ENCODE peak calls at places on chromosomes 3 and 15, in ten cellular contexts. One of them, this sample, is unnamed.

GRCh38 chr3:181703701-181704420 is 7.9 kb upstream of the SOX2 start:
- DNase-seq in Peyer's patch: no peak
- DNase-seq in adrenal gland: no peak
- DNase-seq in H1: peak; percentile 79
- DNase-seq in A549: no peak
- DNase-seq in CD4-positive, CD25-positive, alpha-beta regulatory T cell: no peak
- DNase-seq in heart right ventricle: no peak
- DNase-seq in GM23248: no peak
- DNase-seq in fibroblast of lung: no peak
- DNase-seq in IMR-90: no peak
- DNase-seq in this sample: no peak

GRCh38 chr3:25428003-25428861 is at the start of gene RARB:
- DNase-seq in adrenal gland: peak; percentile 77
- DNase-seq in heart right ventricle: peak; percentile 59
- DNase-seq in CD4-positive, CD25-positive, alpha-beta regulatory T cell: no peak
- DNase-seq in fibroblast of lung: peak; percentile 96
- DNase-seq in IMR-90: peak; percentile 81
- DNase-seq in GM23248: peak; percentile 86
- DNase-seq in Peyer's patch: peak; percentile 70
- DNase-seq in H1: peak; percentile 62
- DNase-seq in A549: peak; percentile 95
- DNase-seq in this sample: peak; percentile 69

GRCh38 chr3:190644766-190645165 is 130.9 kb downstream of the IL1RAP start:
- DNase-seq in Peyer's patch: no peak
- DNase-seq in fibroblast of lung: peak; percentile 48
- DNase-seq in A549: no peak
- DNase-seq in IMR-90: peak; percentile 67
- DNase-seq in heart right ventricle: no peak
- DNase-seq in adrenal gland: no peak
- DNase-seq in CD4-positive, CD25-positive, alpha-beta regulatory T cell: no peak
- DNase-seq in GM23248: peak; percentile 75
- DNase-seq in H1: no peak
- DNase-seq in this sample: no peak

GRCh38 chr3:43394071-43394501 is 107.7 kb downstream of the SNRK start:
- DNase-seq in CD4-positive, CD25-positive, alpha-beta regulatory T cell: no peak
- DNase-seq in GM23248: peak; percentile 8
- DNase-seq in Peyer's patch: no peak
- DNase-seq in IMR-90: peak; percentile 44
- DNase-seq in heart right ventricle: peak; percentile 76
- DNase-seq in fibroblast of lung: peak; percentile 27
- DNase-seq in A549: no peak
- DNase-seq in adrenal gland: peak; percentile 76
- DNase-seq in H1: no peak
- DNase-seq in this sample: no peak

GRCh38 chr15:58669108-58669507 is 80.4 kb downstream of the ADAM10 start:
- DNase-seq in CD4-positive, CD25-positive, alpha-beta regulatory T cell: no peak
- DNase-seq in GM23248: no peak
- DNase-seq in A549: no peak
- DNase-seq in adrenal gland: no peak
- DNase-seq in Peyer's patch: no peak
- DNase-seq in fibroblast of lung: no peak
- DNase-seq in H1: no peak
- DNase-seq in heart right ventricle: no peak
- DNase-seq in IMR-90: peak; percentile 3
- DNase-seq in this sample: peak; percentile 24

GRCh38 chr15:84816694-84817460 is at the start of gene ALPK3:
- DNase-seq in H1: peak; percentile 85
- DNase-seq in CD4-positive, CD25-positive, alpha-beta regulatory T cell: no peak
- DNase-seq in A549: no peak
- DNase-seq in Peyer's patch: no peak
- DNase-seq in IMR-90: no peak
- DNase-seq in fibroblast of lung: peak; percentile 19
- DNase-seq in GM23248: no peak
- DNase-seq in heart right ventricle: peak; percentile 80
- DNase-seq in adrenal gland: peak; percentile 74
- DNase-seq in this sample: no peak

GRCh38 chr3:12193485-12194165 is 34.9 kb upstream of the TIMP4 start:
- DNase-seq in adrenal gland: peak; percentile 61
- DNase-seq in IMR-90: peak; percentile 100
- DNase-seq in fibroblast of lung: peak; percentile 99
- DNase-seq in CD4-positive, CD25-positive, alpha-beta regulatory T cell: peak; percentile 34
- DNase-seq in A549: peak; percentile 90
- DNase-seq in GM23248: peak; percentile 98
- DNase-seq in heart right ventricle: no peak
- DNase-seq in Peyer's patch: no peak
- DNase-seq in H1: no peak
- DNase-seq in this sample: peak; percentile 76

GRCh38 chr15:95286911-95287769 is 1043.4 kb upstream of the NR2F2 start:
- DNase-seq in A549: no peak
- DNase-seq in IMR-90: peak; percentile 44
- DNase-seq in adrenal gland: no peak
- DNase-seq in GM23248: no peak
- DNase-seq in fibroblast of lung: peak; percentile 59
- DNase-seq in heart right ventricle: no peak
- DNase-seq in H1: peak; percentile 53
- DNase-seq in CD4-positive, CD25-positive, alpha-beta regulatory T cell: no peak
- DNase-seq in Peyer's patch: no peak
- DNase-seq in this sample: no peak

GRCh38 chr3:25423780-25424179 is 4.3 kb upstream of the RARB start:
- DNase-seq in adrenal gland: no peak
- DNase-seq in H1: no peak
- DNase-seq in GM23248: peak; percentile 73
- DNase-seq in A549: peak; percentile 69
- DNase-seq in Peyer's patch: no peak
- DNase-seq in CD4-positive, CD25-positive, alpha-beta regulatory T cell: no peak
- DNase-seq in IMR-90: peak; percentile 44
- DNase-seq in fibroblast of lung: peak; percentile 84
- DNase-seq in heart right ventricle: no peak
- DNase-seq in this sample: no peak

GRCh38 chr15:68930268-68931022 is at the start of gene SPESP1:
- DNase-seq in fibroblast of lung: peak; percentile 30
- DNase-seq in IMR-90: peak; percentile 62
- DNase-seq in GM23248: peak; percentile 3
- DNase-seq in A549: no peak
- DNase-seq in H1: no peak
- DNase-seq in adrenal gland: peak; percentile 58
- DNase-seq in heart right ventricle: peak; percentile 85
- DNase-seq in Peyer's patch: peak; percentile 53
- DNase-seq in CD4-positive, CD25-positive, alpha-beta regulatory T cell: peak; percentile 13
- DNase-seq in this sample: peak; percentile 11

GRCh38 chr3:63990204-63990603 is 33.1 kb downstream of the PSMD6 start:
- DNase-seq in heart right ventricle: no peak
- DNase-seq in adrenal gland: no peak
- DNase-seq in GM23248: no peak
- DNase-seq in IMR-90: no peak
- DNase-seq in CD4-positive, CD25-positive, alpha-beta regulatory T cell: no peak
- DNase-seq in A549: no peak
- DNase-seq in Peyer's patch: no peak
- DNase-seq in fibroblast of lung: no peak
- DNase-seq in H1: no peak
- DNase-seq in this sample: no peak

GRCh38 chr15:94793641-94794040 is 562.3 kb downstream of the MCTP2 start:
- DNase-seq in adrenal gland: no peak
- DNase-seq in fibroblast of lung: peak; percentile 92
- DNase-seq in Peyer's patch: no peak
- DNase-seq in H1: no peak
- DNase-seq in heart right ventricle: no peak
- DNase-seq in GM23248: no peak
- DNase-seq in IMR-90: peak; percentile 69
- DNase-seq in A549: no peak
- DNase-seq in CD4-positive, CD25-positive, alpha-beta regulatory T cell: no peak
- DNase-seq in this sample: no peak

GRCh38 chr3:177731644-177732268 is 534.5 kb upstream of the TBL1XR1 start:
- DNase-seq in IMR-90: peak; percentile 88
- DNase-seq in fibroblast of lung: peak; percentile 89
- DNase-seq in H1: no peak
- DNase-seq in heart right ventricle: no peak
- DNase-seq in Peyer's patch: no peak
- DNase-seq in adrenal gland: no peak
- DNase-seq in A549: no peak
- DNase-seq in CD4-positive, CD25-positive, alpha-beta regulatory T cell: no peak
- DNase-seq in GM23248: peak; percentile 66
- DNase-seq in this sample: no peak

GRCh38 chr3:1235526-1236120 is 142.8 kb downstream of the CNTN6 start:
- DNase-seq in A549: no peak
- DNase-seq in Peyer's patch: no peak
- DNase-seq in fibroblast of lung: no peak
- DNase-seq in H1: no peak
- DNase-seq in heart right ventricle: no peak
- DNase-seq in GM23248: no peak
- DNase-seq in adrenal gland: no peak
- DNase-seq in CD4-positive, CD25-positive, alpha-beta regulatory T cell: no peak
- DNase-seq in IMR-90: no peak
- DNase-seq in this sample: no peak

GRCh38 chr15:91407237-91407889 is 307.3 kb downstream of the SV2B start:
- DNase-seq in heart right ventricle: no peak
- DNase-seq in H1: no peak
- DNase-seq in GM23248: peak; percentile 12
- DNase-seq in Peyer's patch: no peak
- DNase-seq in A549: peak; percentile 35
- DNase-seq in IMR-90: peak; percentile 46
- DNase-seq in fibroblast of lung: peak; percentile 87
- DNase-seq in CD4-positive, CD25-positive, alpha-beta regulatory T cell: peak; percentile 53
- DNase-seq in adrenal gland: peak; percentile 22
- DNase-seq in this sample: peak; percentile 57

GRCh38 chr3:182713743-182714517 is 79.4 kb upstream of the ATP11B start:
- DNase-seq in adrenal gland: peak; percentile 16
- DNase-seq in heart right ventricle: no peak
- DNase-seq in Peyer's patch: no peak
- DNase-seq in IMR-90: peak; percentile 79
- DNase-seq in fibroblast of lung: peak; percentile 57
- DNase-seq in H1: no peak
- DNase-seq in A549: peak; percentile 61
- DNase-seq in CD4-positive, CD25-positive, alpha-beta regulatory T cell: peak; percentile 56
- DNase-seq in GM23248: peak; percentile 80
- DNase-seq in this sample: peak; percentile 91

GRCh38 chr15:78351539-78351938 is 11.4 kb downstream of the CRABP1 start:
- DNase-seq in adrenal gland: no peak
- DNase-seq in CD4-positive, CD25-positive, alpha-beta regulatory T cell: no peak
- DNase-seq in A549: no peak
- DNase-seq in fibroblast of lung: no peak
- DNase-seq in IMR-90: no peak
- DNase-seq in heart right ventricle: no peak
- DNase-seq in Peyer's patch: no peak
- DNase-seq in H1: no peak
- DNase-seq in GM23248: no peak
- DNase-seq in this sample: no peak

GRCh38 chr3:160956785-160957184 is 148.4 kb downstream of the B3GALNT1 start:
- DNase-seq in Peyer's patch: no peak
- DNase-seq in fibroblast of lung: peak; percentile 23
- DNase-seq in H1: no peak
- DNase-seq in IMR-90: peak; percentile 7
- DNase-seq in CD4-positive, CD25-positive, alpha-beta regulatory T cell: peak; percentile 31
- DNase-seq in GM23248: peak; percentile 47
- DNase-seq in A549: no peak
- DNase-seq in adrenal gland: no peak
- DNase-seq in heart right ventricle: no peak
- DNase-seq in this sample: no peak

DNA sequence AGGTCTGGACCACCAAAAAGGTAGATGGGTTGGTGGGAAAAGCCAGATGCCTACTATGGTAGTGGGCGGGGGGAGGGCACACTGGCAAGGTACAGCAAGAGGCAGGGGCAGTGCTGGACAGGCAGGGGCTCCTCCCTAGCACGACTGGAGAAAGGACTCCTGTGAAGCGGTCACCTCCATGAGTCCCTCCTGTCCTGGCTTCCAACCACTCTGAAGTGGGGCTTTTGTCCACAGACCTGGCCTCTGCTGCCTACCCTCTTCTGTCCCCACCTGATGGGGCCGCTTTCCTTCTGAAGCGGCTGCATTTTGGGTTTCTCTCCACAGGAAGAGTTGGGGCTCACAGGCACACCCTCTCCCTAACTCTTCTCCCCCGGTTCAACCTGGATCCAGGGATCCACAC is 2.7 kb upstream of the SPTBN5 start:
- DNase-seq in H1: no peak
- DNase-seq in GM23248: no peak
- DNase-seq in IMR-90: no peak
- DNase-seq in Peyer's patch: no peak
- DNase-seq in heart right ventricle: no peak
- DNase-seq in CD4-positive, CD25-positive, alpha-beta regulatory T cell: no peak
- DNase-seq in adrenal gland: no peak
- DNase-seq in A549: no peak
- DNase-seq in fibroblast of lung: no peak
- DNase-seq in this sample: no peak
- H3K4me1 ChIP-seq in H1: no peaks in the 10 kb centered on the region
- H3K4me1 ChIP-seq in GM23248: peaks cover 13% of the 10 kb centered on the region
- H3K4me1 ChIP-seq in IMR-90: peaks cover 6% of the 10 kb centered on the region
- H3K4me1 ChIP-seq in Peyer's patch: peaks cover 16% of the 10 kb centered on the region
- H3K4me1 ChIP-seq in heart right ventricle: peaks cover 38% of the 10 kb centered on the region
- H3K4me1 ChIP-seq in CD4-positive, CD25-positive, alpha-beta regulatory T cell: peaks cover 32% of the 10 kb centered on the region
- H3K4me1 ChIP-seq in adrenal gland: peaks cover 12% of the 10 kb centered on the region
- H3K4me1 ChIP-seq in A549: peaks cover 11% of the 10 kb centered on the region
- H3K4me1 ChIP-seq in fibroblast of lung: peaks cover 11% of the 10 kb centered on the region
- H3K4me1 ChIP-seq in this sample: peaks cover 5% of the 10 kb centered on the region

DNA sequence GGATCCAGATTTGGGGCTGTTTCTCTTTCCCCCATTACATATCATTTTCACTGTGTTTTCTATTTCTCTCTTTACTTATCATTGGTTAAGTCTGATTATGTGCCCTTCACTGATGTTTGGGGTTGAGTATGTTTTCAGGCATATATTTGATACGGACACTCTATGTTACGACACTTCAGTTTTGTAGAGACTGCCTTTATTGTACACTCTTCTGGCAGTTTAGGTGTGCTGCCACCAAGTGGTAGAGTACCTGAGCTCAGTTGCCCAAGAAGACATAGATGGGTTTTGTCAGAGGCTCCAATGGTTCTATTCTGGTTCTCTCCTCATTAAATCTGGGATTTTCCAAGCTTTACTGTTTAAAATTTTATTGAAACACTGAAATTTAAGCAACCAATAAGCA is 255.0 kb upstream of the ROPN1 start:
- DNase-seq in H1: no peak
- DNase-seq in fibroblast of lung: peak; percentile 40
- DNase-seq in IMR-90: peak; percentile 25
- DNase-seq in A549: peak; percentile 52
- DNase-seq in adrenal gland: no peak
- DNase-seq in heart right ventricle: no peak
- DNase-seq in Peyer's patch: no peak
- DNase-seq in GM23248: peak; percentile 32
- DNase-seq in CD4-positive, CD25-positive, alpha-beta regulatory T cell: peak; percentile 5
- DNase-seq in this sample: peak; percentile 42
- H3K4me1 ChIP-seq in H1: peaks cover 3% of the 10 kb centered on the region
- H3K4me1 ChIP-seq in fibroblast of lung: peaks cover 6% of the 10 kb centered on the region
- H3K4me1 ChIP-seq in IMR-90: peaks cover 11% of the 10 kb centered on the region
- H3K4me1 ChIP-seq in A549: peaks cover 18% of the 10 kb centered on the region
- H3K4me1 ChIP-seq in adrenal gland: peaks cover 20% of the 10 kb centered on the region
- H3K4me1 ChIP-seq in heart right ventricle: peaks cover 46% of the 10 kb centered on the region
- H3K4me1 ChIP-seq in Peyer's patch: no peaks in the 10 kb centered on the region
- H3K4me1 ChIP-seq in GM23248: peaks cover 18% of the 10 kb centered on the region
- H3K4me1 ChIP-seq in CD4-positive, CD25-positive, alpha-beta regulatory T cell: no peaks in the 10 kb centered on the region
- H3K4me1 ChIP-seq in this sample: peaks cover 6% of the 10 kb centered on the region

GRCh38 chr3:126418661-126419131 is 24.0 kb downstream of the CFAP100 start:
- DNase-seq in fibroblast of lung: no peak
- DNase-seq in IMR-90: no peak
- DNase-seq in A549: no peak
- DNase-seq in heart right ventricle: no peak
- DNase-seq in H1: no peak
- DNase-seq in CD4-positive, CD25-positive, alpha-beta regulatory T cell: no peak
- DNase-seq in Peyer's patch: no peak
- DNase-seq in adrenal gland: no peak
- DNase-seq in GM23248: no peak
- DNase-seq in this sample: no peak
- H3K4me1 ChIP-seq in fibroblast of lung: no peaks in the 10 kb centered on the region
- H3K4me1 ChIP-seq in IMR-90: no peaks in the 10 kb centered on the region
- H3K4me1 ChIP-seq in A549: no peaks in the 10 kb centered on the region
- H3K4me1 ChIP-seq in heart right ventricle: no peaks in the 10 kb centered on the region
- H3K4me1 ChIP-seq in H1: peaks cover 4% of the 10 kb centered on the region
- H3K4me1 ChIP-seq in CD4-positive, CD25-positive, alpha-beta regulatory T cell: no peaks in the 10 kb centered on the region
- H3K4me1 ChIP-seq in Peyer's patch: no peaks in the 10 kb centered on the region
- H3K4me1 ChIP-seq in adrenal gland: no peaks in the 10 kb centered on the region
- H3K4me1 ChIP-seq in GM23248: no peaks in the 10 kb centered on the region
- H3K4me1 ChIP-seq in this sample: no peaks in the 10 kb centered on the region

GRCh38 chr3:127217594-127218456 is 24.9 kb downstream of the PRR23E start:
- DNase-seq in CD4-positive, CD25-positive, alpha-beta regulatory T cell: no peak
- DNase-seq in heart right ventricle: no peak
- DNase-seq in fibroblast of lung: no peak
- DNase-seq in IMR-90: peak; percentile 1
- DNase-seq in GM23248: peak; percentile 87
- DNase-seq in Peyer's patch: no peak
- DNase-seq in A549: no peak
- DNase-seq in adrenal gland: no peak
- DNase-seq in H1: no peak
- DNase-seq in this sample: no peak
- H3K4me1 ChIP-seq in CD4-positive, CD25-positive, alpha-beta regulatory T cell: peaks cover 4% of the 10 kb centered on the region
- H3K4me1 ChIP-seq in heart right ventricle: peaks cover 5% of the 10 kb centered on the region
- H3K4me1 ChIP-seq in fibroblast of lung: no peaks in the 10 kb centered on the region
- H3K4me1 ChIP-seq in IMR-90: no peaks in the 10 kb centered on the region
- H3K4me1 ChIP-seq in GM23248: peaks cover 27% of the 10 kb centered on the region
- H3K4me1 ChIP-seq in Peyer's patch: no peaks in the 10 kb centered on the region
- H3K4me1 ChIP-seq in A549: peaks cover 4% of the 10 kb centered on the region
- H3K4me1 ChIP-seq in adrenal gland: no peaks in the 10 kb centered on the region
- H3K4me1 ChIP-seq in H1: no peaks in the 10 kb centered on the region
- H3K4me1 ChIP-seq in this sample: no peaks in the 10 kb centered on the region